ENCODE peak calls at places on chromosome 10, in six cellular contexts. One of them, this sample, is unnamed.
A peak's percentile ranks its signal among the peaks of the same experiment; 100 is the strongest.

GRCh38 chr10:50464004-50464409 is 159.7 kb downstream of the SGMS1 start:
- DNase-seq in fibroblast of lung: peak; percentile 29
- DNase-seq in transverse colon: no peak
- DNase-seq in prostate gland: no peak
- DNase-seq in effector memory CD4-positive, alpha-beta T cell: no peak
- DNase-seq in cardiac muscle cell: no peak
- DNase-seq in this sample: no peak

GRCh38 chr10:96342402-96342801 is 16.4 kb downstream of the OPALIN start:
- DNase-seq in fibroblast of lung: no peak
- DNase-seq in transverse colon: no peak
- DNase-seq in prostate gland: no peak
- DNase-seq in cardiac muscle cell: no peak
- DNase-seq in effector memory CD4-positive, alpha-beta T cell: no peak
- DNase-seq in this sample: no peak

GRCh38 chr10:11042375-11042774 is 24.7 kb downstream of the CELF2 start:
- DNase-seq in fibroblast of lung: peak; percentile 5
- DNase-seq in effector memory CD4-positive, alpha-beta T cell: no peak
- DNase-seq in prostate gland: no peak
- DNase-seq in transverse colon: no peak
- DNase-seq in cardiac muscle cell: no peak
- DNase-seq in this sample: no peak

GRCh38 chr10:77696584-77696983 is 59.0 kb upstream of the KCNMA1 start:
- DNase-seq in effector memory CD4-positive, alpha-beta T cell: no peak
- DNase-seq in prostate gland: no peak
- DNase-seq in fibroblast of lung: no peak
- DNase-seq in transverse colon: no peak
- DNase-seq in cardiac muscle cell: no peak
- DNase-seq in this sample: no peak

GRCh38 chr10:100089241-100089640 is 7.6 kb upstream of the CPN1 start:
- DNase-seq in transverse colon: no peak
- DNase-seq in fibroblast of lung: no peak
- DNase-seq in cardiac muscle cell: no peak
- DNase-seq in prostate gland: no peak
- DNase-seq in effector memory CD4-positive, alpha-beta T cell: no peak
- DNase-seq in this sample: no peak

GRCh38 chr10:51001587-51001986 is 72.7 kb upstream of the PRKG1 start:
- DNase-seq in cardiac muscle cell: no peak
- DNase-seq in prostate gland: no peak
- DNase-seq in effector memory CD4-positive, alpha-beta T cell: no peak
- DNase-seq in fibroblast of lung: peak; percentile 10
- DNase-seq in transverse colon: no peak
- DNase-seq in this sample: no peak

GRCh38 chr10:60565492-60565891 is 175.8 kb upstream of the ANK3 start:
- DNase-seq in fibroblast of lung: no peak
- DNase-seq in effector memory CD4-positive, alpha-beta T cell: no peak
- DNase-seq in prostate gland: no peak
- DNase-seq in cardiac muscle cell: no peak
- DNase-seq in transverse colon: no peak
- DNase-seq in this sample: no peak

GRCh38 chr10:27986831-27987230 is 12.0 kb downstream of the ODAD2 start:
- DNase-seq in effector memory CD4-positive, alpha-beta T cell: no peak
- DNase-seq in fibroblast of lung: no peak
- DNase-seq in cardiac muscle cell: peak; percentile 6
- DNase-seq in prostate gland: no peak
- DNase-seq in transverse colon: no peak
- DNase-seq in this sample: no peak

GRCh38 chr10:111934926-111935325 is 248.6 kb downstream of the GPAM start:
- DNase-seq in effector memory CD4-positive, alpha-beta T cell: no peak
- DNase-seq in transverse colon: no peak
- DNase-seq in fibroblast of lung: no peak
- DNase-seq in cardiac muscle cell: no peak
- DNase-seq in prostate gland: no peak
- DNase-seq in this sample: no peak

GRCh38 chr10:35079267-35079666 is 10.9 kb downstream of the CUL2 start:
- DNase-seq in prostate gland: no peak
- DNase-seq in effector memory CD4-positive, alpha-beta T cell: no peak
- DNase-seq in fibroblast of lung: no peak
- DNase-seq in cardiac muscle cell: no peak
- DNase-seq in transverse colon: no peak
- DNase-seq in this sample: no peak

GRCh38 chr10:7477538-7478334 is 66.9 kb upstream of the SFMBT2 start:
- DNase-seq in fibroblast of lung: no peak
- DNase-seq in transverse colon: peak; percentile 57
- DNase-seq in cardiac muscle cell: no peak
- DNase-seq in effector memory CD4-positive, alpha-beta T cell: no peak
- DNase-seq in prostate gland: no peak
- DNase-seq in this sample: no peak

GRCh38 chr10:31884386-31884785 is 44.2 kb downstream of the ARHGAP12 start:
- DNase-seq in transverse colon: no peak
- DNase-seq in prostate gland: no peak
- DNase-seq in effector memory CD4-positive, alpha-beta T cell: no peak
- DNase-seq in fibroblast of lung: no peak
- DNase-seq in cardiac muscle cell: no peak
- DNase-seq in this sample: no peak

GRCh38 chr10:35903021-35903420 is 260.9 kb upstream of the FZD8 start:
- DNase-seq in prostate gland: no peak
- DNase-seq in fibroblast of lung: no peak
- DNase-seq in effector memory CD4-positive, alpha-beta T cell: no peak
- DNase-seq in cardiac muscle cell: no peak
- DNase-seq in transverse colon: no peak
- DNase-seq in this sample: no peak

GRCh38 chr10:13146383-13146782 is 15.0 kb upstream of the MCM10 start:
- DNase-seq in cardiac muscle cell: no peak
- DNase-seq in effector memory CD4-positive, alpha-beta T cell: no peak
- DNase-seq in prostate gland: no peak
- DNase-seq in fibroblast of lung: peak; percentile 12
- DNase-seq in transverse colon: no peak
- DNase-seq in this sample: no peak

GRCh38 chr10:6516277-6516676 is 63.8 kb downstream of the PRKCQ start:
- DNase-seq in transverse colon: no peak
- DNase-seq in effector memory CD4-positive, alpha-beta T cell: no peak
- DNase-seq in prostate gland: no peak
- DNase-seq in fibroblast of lung: no peak
- DNase-seq in cardiac muscle cell: peak; percentile 7
- DNase-seq in this sample: no peak

GRCh38 chr10:662686-663465 is 26.6 kb downstream of the DIP2C start:
- DNase-seq in fibroblast of lung: no peak
- DNase-seq in prostate gland: no peak
- DNase-seq in cardiac muscle cell: no peak
- DNase-seq in transverse colon: peak; percentile 21
- DNase-seq in effector memory CD4-positive, alpha-beta T cell: no peak
- DNase-seq in this sample: no peak

GRCh38 chr10:664248-664647 is 25.2 kb downstream of the DIP2C start:
- DNase-seq in transverse colon: no peak
- DNase-seq in prostate gland: no peak
- DNase-seq in cardiac muscle cell: no peak
- DNase-seq in effector memory CD4-positive, alpha-beta T cell: no peak
- DNase-seq in fibroblast of lung: no peak
- DNase-seq in this sample: no peak

GRCh38 chr10:661891-662605 is 27.4 kb downstream of the DIP2C start:
- DNase-seq in transverse colon: peak; percentile 8
- DNase-seq in prostate gland: no peak
- DNase-seq in cardiac muscle cell: no peak
- DNase-seq in fibroblast of lung: no peak
- DNase-seq in effector memory CD4-positive, alpha-beta T cell: no peak
- DNase-seq in this sample: no peak

GRCh38 chr10:663844-664243 is 25.6 kb downstream of the DIP2C start:
- DNase-seq in effector memory CD4-positive, alpha-beta T cell: no peak
- DNase-seq in prostate gland: no peak
- DNase-seq in fibroblast of lung: peak; percentile 47
- DNase-seq in cardiac muscle cell: no peak
- DNase-seq in transverse colon: peak; percentile 6
- DNase-seq in this sample: no peak

DNA sequence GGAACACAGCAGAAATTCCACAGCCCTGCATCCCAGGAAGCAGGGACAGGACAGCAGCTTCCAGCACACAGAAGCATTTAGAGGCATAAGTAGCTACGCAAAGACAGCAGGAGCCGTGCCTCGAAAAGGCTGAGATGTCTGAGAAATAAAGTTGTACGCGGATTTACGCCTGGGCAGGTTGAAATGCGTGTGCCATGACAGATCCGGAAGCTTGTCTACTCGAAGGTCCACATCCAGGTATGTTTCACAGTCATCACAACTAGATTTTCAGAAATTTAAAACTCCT is 26.1 kb downstream of the DIP2C start:
- DNase-seq in transverse colon: no peak
- DNase-seq in fibroblast of lung: no peak
- DNase-seq in effector memory CD4-positive, alpha-beta T cell: no peak
- DNase-seq in prostate gland: no peak
- DNase-seq in cardiac muscle cell: no peak
- DNase-seq in this sample: no peak
- H3K27ac ChIP-seq in transverse colon: peak overlapping the region; percentile 64
- H3K27ac ChIP-seq in fibroblast of lung: no peak overlapping the region
- H3K27ac ChIP-seq in effector memory CD4-positive, alpha-beta T cell: no peak overlapping the region
- H3K27ac ChIP-seq in prostate gland: peak overlapping the region; percentile 30
- H3K27ac ChIP-seq in cardiac muscle cell: no peak overlapping the region
- H3K27ac ChIP-seq in this sample: no peak overlapping the region

DNA sequence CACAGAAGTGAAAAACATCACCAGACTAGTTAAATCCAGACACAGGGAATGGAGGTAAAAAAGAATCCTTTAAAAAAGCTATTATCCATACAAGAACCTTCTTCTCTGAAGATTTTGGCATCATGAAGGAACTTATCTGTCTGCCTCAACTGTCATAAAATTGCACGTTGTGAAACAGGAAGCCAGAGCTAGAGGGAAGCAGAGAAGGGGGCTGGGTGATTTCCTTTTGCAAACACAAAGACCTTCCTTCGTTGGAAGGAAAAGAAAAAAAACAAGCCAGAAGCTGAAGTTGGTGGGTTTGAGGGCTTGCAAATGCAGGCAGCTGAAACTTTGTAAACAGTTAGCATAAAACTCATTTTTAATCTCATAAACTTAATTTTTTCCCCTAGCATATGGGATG is 101.5 kb downstream of the OTUD1 start:
- DNase-seq in fibroblast of lung: no peak
- DNase-seq in prostate gland: no peak
- DNase-seq in effector memory CD4-positive, alpha-beta T cell: no peak
- DNase-seq in transverse colon: no peak
- DNase-seq in cardiac muscle cell: no peak
- DNase-seq in this sample: no peak
- H3K4me1 ChIP-seq in fibroblast of lung: no peaks in the 10 kb centered on the region
- H3K4me1 ChIP-seq in prostate gland: no peaks in the 10 kb centered on the region
- H3K4me1 ChIP-seq in effector memory CD4-positive, alpha-beta T cell: no peaks in the 10 kb centered on the region
- H3K4me1 ChIP-seq in transverse colon: no peaks in the 10 kb centered on the region
- H3K4me1 ChIP-seq in cardiac muscle cell: no peaks in the 10 kb centered on the region
- H3K4me1 ChIP-seq in this sample: no peaks in the 10 kb centered on the region

GRCh38 chr10:71081912-71082311 is 130.5 kb upstream of the UNC5B start:
- DNase-seq in effector memory CD4-positive, alpha-beta T cell: no peak
- DNase-seq in transverse colon: peak; percentile 1
- DNase-seq in cardiac muscle cell: no peak
- DNase-seq in prostate gland: no peak
- DNase-seq in fibroblast of lung: no peak
- DNase-seq in this sample: no peak
- H3K9me3 ChIP-seq in effector memory CD4-positive, alpha-beta T cell: no peaks in the 10 kb centered on the region
- H3K9me3 ChIP-seq in transverse colon: no peaks in the 10 kb centered on the region
- H3K9me3 ChIP-seq in cardiac muscle cell: no peaks in the 10 kb centered on the region
- H3K9me3 ChIP-seq in prostate gland: no peaks in the 10 kb centered on the region
- H3K9me3 ChIP-seq in fibroblast of lung: no peaks in the 10 kb centered on the region
- H3K9me3 ChIP-seq in this sample: no peaks in the 10 kb centered on the region

GRCh38 chr10:132524443-132525285 is 12.9 kb upstream of the INPP5A start:
- DNase-seq in fibroblast of lung: no peak
- DNase-seq in transverse colon: peak; percentile 6
- DNase-seq in prostate gland: no peak
- DNase-seq in effector memory CD4-positive, alpha-beta T cell: no peak
- DNase-seq in cardiac muscle cell: no peak
- DNase-seq in this sample: peak; percentile 0
- H3K27ac ChIP-seq in fibroblast of lung: no peak overlapping the region
- H3K27ac ChIP-seq in transverse colon: no peak overlapping the region
- H3K27ac ChIP-seq in prostate gland: no peak overlapping the region
- H3K27ac ChIP-seq in effector memory CD4-positive, alpha-beta T cell: no peak overlapping the region
- H3K27ac ChIP-seq in cardiac muscle cell: no peak overlapping the region
- H3K27ac ChIP-seq in this sample: no peak overlapping the region

GRCh38 chr10:43585046-43585445 is 10.6 kb upstream of the ZNF239 start:
- DNase-seq in fibroblast of lung: peak; percentile 2
- DNase-seq in effector memory CD4-positive, alpha-beta T cell: no peak
- DNase-seq in transverse colon: no peak
- DNase-seq in cardiac muscle cell: no peak
- DNase-seq in prostate gland: no peak
- DNase-seq in this sample: no peak
- H3K4me1 ChIP-seq in fibroblast of lung: no peaks in the 10 kb centered on the region
- H3K4me1 ChIP-seq in effector memory CD4-positive, alpha-beta T cell: no peaks in the 10 kb centered on the region
- H3K4me1 ChIP-seq in transverse colon: no peaks in the 10 kb centered on the region
- H3K4me1 ChIP-seq in cardiac muscle cell: no peaks in the 10 kb centered on the region
- H3K4me1 ChIP-seq in prostate gland: no peaks in the 10 kb centered on the region
- H3K4me1 ChIP-seq in this sample: no peaks in the 10 kb centered on the region

GRCh38 chr10:85864866-85865526 is 501.6 kb downstream of the GRID1 start:
- DNase-seq in transverse colon: no peak
- DNase-seq in prostate gland: no peak
- DNase-seq in cardiac muscle cell: no peak
- DNase-seq in effector memory CD4-positive, alpha-beta T cell: no peak
- DNase-seq in fibroblast of lung: no peak
- DNase-seq in this sample: no peak
- H3K9me3 ChIP-seq in transverse colon: no peaks in the 10 kb centered on the region
- H3K9me3 ChIP-seq in prostate gland: no peaks in the 10 kb centered on the region
- H3K9me3 ChIP-seq in cardiac muscle cell: no peaks in the 10 kb centered on the region
- H3K9me3 ChIP-seq in effector memory CD4-positive, alpha-beta T cell: no peaks in the 10 kb centered on the region
- H3K9me3 ChIP-seq in fibroblast of lung: no peaks in the 10 kb centered on the region
- H3K9me3 ChIP-seq in this sample: no peaks in the 10 kb centered on the region

DNA sequence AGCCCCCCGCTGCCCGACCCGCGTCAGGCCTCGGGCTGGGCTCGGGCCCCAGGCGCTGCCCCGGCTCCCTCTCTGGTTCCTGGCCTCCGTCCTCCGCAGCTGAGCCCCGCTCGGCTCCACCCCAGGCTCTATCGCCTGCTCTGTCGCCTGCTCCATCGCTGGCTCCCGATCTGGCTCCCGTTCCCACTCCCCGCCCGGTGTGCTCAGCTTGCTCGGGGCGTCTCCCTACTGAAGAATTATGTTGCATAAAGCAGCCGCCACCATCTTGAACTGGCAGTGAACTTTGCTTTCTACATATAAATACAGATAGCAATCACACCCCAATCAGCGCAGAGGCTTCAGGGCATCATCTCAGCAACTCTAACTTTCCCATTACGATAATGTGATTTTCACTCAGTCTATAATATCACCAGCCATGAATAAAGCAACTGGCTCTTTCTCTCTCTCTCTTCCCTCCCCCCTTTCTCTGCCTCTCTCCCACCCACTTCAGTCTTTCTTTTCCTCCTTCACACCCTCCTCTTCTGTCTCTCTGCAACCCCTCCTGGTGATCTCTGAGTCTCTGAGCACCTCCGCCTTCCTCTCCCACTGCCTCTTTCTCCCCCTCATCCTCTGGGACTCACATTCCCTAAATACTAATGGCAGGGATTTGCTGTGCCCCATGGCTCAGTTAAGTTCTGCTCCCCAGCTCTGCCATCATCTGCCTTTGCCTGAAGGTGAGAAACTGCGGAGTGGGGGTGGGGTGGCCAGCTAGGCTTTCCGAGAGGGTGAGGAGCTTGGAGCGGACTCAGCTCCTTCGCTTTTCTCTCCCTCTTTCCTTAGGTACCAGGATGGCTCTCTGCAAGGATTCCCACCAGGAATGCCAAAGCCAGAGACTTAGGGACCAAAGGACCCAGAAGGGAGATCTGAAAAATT is 43.2 kb upstream of the BTRC start:
- DNase-seq in prostate gland: no peak
- DNase-seq in effector memory CD4-positive, alpha-beta T cell: no peak
- DNase-seq in cardiac muscle cell: peak; percentile 58
- DNase-seq in fibroblast of lung: no peak
- DNase-seq in transverse colon: no peak
- DNase-seq in this sample: no peak
- H3K27ac ChIP-seq in prostate gland: no peak overlapping the region
- H3K27ac ChIP-seq in effector memory CD4-positive, alpha-beta T cell: no peak overlapping the region
- H3K27ac ChIP-seq in cardiac muscle cell: no peak overlapping the region
- H3K27ac ChIP-seq in fibroblast of lung: no peak overlapping the region
- H3K27ac ChIP-seq in transverse colon: no peak overlapping the region
- H3K27ac ChIP-seq in this sample: no peak overlapping the region

GRCh38 chr10:95263864-95264226 is 27.0 kb downstream of the PDLIM1 start:
- DNase-seq in cardiac muscle cell: no peak
- DNase-seq in prostate gland: no peak
- DNase-seq in effector memory CD4-positive, alpha-beta T cell: no peak
- DNase-seq in fibroblast of lung: no peak
- DNase-seq in transverse colon: no peak
- DNase-seq in this sample: no peak
- H3K4me1 ChIP-seq in cardiac muscle cell: peaks cover 27% of the 10 kb centered on the region
- H3K4me1 ChIP-seq in prostate gland: no peaks in the 10 kb centered on the region
- H3K4me1 ChIP-seq in effector memory CD4-positive, alpha-beta T cell: no peaks in the 10 kb centered on the region
- H3K4me1 ChIP-seq in fibroblast of lung: peaks cover 14% of the 10 kb centered on the region
- H3K4me1 ChIP-seq in transverse colon: peaks cover 20% of the 10 kb centered on the region
- H3K4me1 ChIP-seq in this sample: peaks cover 39% of the 10 kb centered on the region